ENCODE peak calls at places on chromosomes 3 and 15, in six cellular contexts. One of them, this sample, is unnamed.
A peak's percentile ranks its signal among the peaks of the same experiment; 100 is the strongest.

GRCh38 chr3:185403002-185403401 is 40.1 kb downstream of the MAP3K13 start:
- DNase-seq in WERI-Rb-1: no peak
- DNase-seq in mammary epithelial cell: no peak
- DNase-seq in suprapubic skin: no peak
- DNase-seq in tibial artery: no peak
- DNase-seq in fibroblast of mammary gland: no peak
- DNase-seq in this sample: no peak

GRCh38 chr3:72872183-72872582 is 15.7 kb upstream of the GXYLT2 start:
- DNase-seq in fibroblast of mammary gland: peak; percentile 95
- DNase-seq in tibial artery: no peak
- DNase-seq in mammary epithelial cell: no peak
- DNase-seq in suprapubic skin: no peak
- DNase-seq in WERI-Rb-1: no peak
- DNase-seq in this sample: no peak

GRCh38 chr3:190038050-190038631 is 82.6 kb downstream of the P3H2 start:
- DNase-seq in fibroblast of mammary gland: peak; percentile 79
- DNase-seq in WERI-Rb-1: no peak
- DNase-seq in suprapubic skin: peak; percentile 77
- DNase-seq in mammary epithelial cell: peak; percentile 95
- DNase-seq in tibial artery: peak; percentile 40
- DNase-seq in this sample: no peak

GRCh38 chr15:32730677-32731654 is 13.2 kb downstream of the GREM1 start:
- DNase-seq in tibial artery: no peak
- DNase-seq in mammary epithelial cell: peak; percentile 24
- DNase-seq in WERI-Rb-1: no peak
- DNase-seq in fibroblast of mammary gland: no peak
- DNase-seq in suprapubic skin: no peak
- DNase-seq in this sample: no peak

GRCh38 chr15:100580414-100580813 is 21.6 kb downstream of the LINS1 start:
- DNase-seq in fibroblast of mammary gland: no peak
- DNase-seq in tibial artery: no peak
- DNase-seq in WERI-Rb-1: no peak
- DNase-seq in suprapubic skin: no peak
- DNase-seq in mammary epithelial cell: no peak
- DNase-seq in this sample: no peak

GRCh38 chr15:67479781-67480180 is 41.1 kb upstream of the C15orf61 start:
- DNase-seq in tibial artery: no peak
- DNase-seq in fibroblast of mammary gland: peak; percentile 89
- DNase-seq in WERI-Rb-1: no peak
- DNase-seq in mammary epithelial cell: no peak
- DNase-seq in suprapubic skin: no peak
- DNase-seq in this sample: no peak

GRCh38 chr3:58009026-58009748 is 965 bp downstream of the FLNB start:
- DNase-seq in mammary epithelial cell: no peak
- DNase-seq in suprapubic skin: peak; percentile 75
- DNase-seq in WERI-Rb-1: no peak
- DNase-seq in tibial artery: no peak
- DNase-seq in fibroblast of mammary gland: no peak
- DNase-seq in this sample: no peak

GRCh38 chr3:66383023-66383422 is 117.8 kb downstream of the LRIG1 start:
- DNase-seq in fibroblast of mammary gland: no peak
- DNase-seq in suprapubic skin: no peak
- DNase-seq in WERI-Rb-1: no peak
- DNase-seq in mammary epithelial cell: no peak
- DNase-seq in tibial artery: no peak
- DNase-seq in this sample: no peak

GRCh38 chr3:156816091-156816793 is 9.9 kb upstream of the LEKR1 start:
- DNase-seq in suprapubic skin: peak; percentile 64
- DNase-seq in WERI-Rb-1: no peak
- DNase-seq in tibial artery: peak; percentile 21
- DNase-seq in fibroblast of mammary gland: peak; percentile 58
- DNase-seq in mammary epithelial cell: no peak
- DNase-seq in this sample: no peak

GRCh38 chr3:107431298-107432012 is 54.2 kb downstream of the CCDC54 start:
- DNase-seq in mammary epithelial cell: peak; percentile 55
- DNase-seq in fibroblast of mammary gland: peak; percentile 59
- DNase-seq in WERI-Rb-1: peak; percentile 86
- DNase-seq in suprapubic skin: peak; percentile 80
- DNase-seq in tibial artery: peak; percentile 76
- DNase-seq in this sample: peak; percentile 85

GRCh38 chr3:111963424-111963823 is 15.4 kb upstream of the ABHD10 start:
- DNase-seq in tibial artery: no peak
- DNase-seq in suprapubic skin: no peak
- DNase-seq in WERI-Rb-1: no peak
- DNase-seq in fibroblast of mammary gland: peak; percentile 93
- DNase-seq in mammary epithelial cell: peak; percentile 84
- DNase-seq in this sample: no peak

GRCh38 chr3:17032407-17033034 is 147.8 kb downstream of the PLCL2 start:
- DNase-seq in fibroblast of mammary gland: peak; percentile 67
- DNase-seq in tibial artery: no peak
- DNase-seq in mammary epithelial cell: no peak
- DNase-seq in WERI-Rb-1: no peak
- DNase-seq in suprapubic skin: no peak
- DNase-seq in this sample: no peak

GRCh38 chr3:9809615-9810356 is at the start of gene TTLL3:
- DNase-seq in mammary epithelial cell: peak; percentile 38
- DNase-seq in fibroblast of mammary gland: peak; percentile 45
- DNase-seq in tibial artery: peak; percentile 84
- DNase-seq in suprapubic skin: peak; percentile 91
- DNase-seq in WERI-Rb-1: peak; percentile 79
- DNase-seq in this sample: peak; percentile 88

GRCh38 chr3:8553405-8553804 is 51.8 kb downstream of the LMCD1 start:
- DNase-seq in fibroblast of mammary gland: no peak
- DNase-seq in WERI-Rb-1: no peak
- DNase-seq in tibial artery: no peak
- DNase-seq in mammary epithelial cell: no peak
- DNase-seq in suprapubic skin: no peak
- DNase-seq in this sample: no peak

GRCh38 chr15:79674124-79674465 is 222.7 kb downstream of the MTHFS start:
- DNase-seq in mammary epithelial cell: no peak
- DNase-seq in suprapubic skin: no peak
- DNase-seq in WERI-Rb-1: peak; percentile 11
- DNase-seq in tibial artery: no peak
- DNase-seq in fibroblast of mammary gland: no peak
- DNase-seq in this sample: no peak

GRCh38 chr3:95289295-95289694 is 1226.4 kb downstream of the NSUN3 start:
- DNase-seq in suprapubic skin: no peak
- DNase-seq in fibroblast of mammary gland: peak; percentile 22
- DNase-seq in tibial artery: no peak
- DNase-seq in WERI-Rb-1: no peak
- DNase-seq in mammary epithelial cell: no peak
- DNase-seq in this sample: no peak

GRCh38 chr3:65356331-65357286 is 668.8 kb upstream of the ADAMTS9 start:
- DNase-seq in WERI-Rb-1: no peak
- DNase-seq in suprapubic skin: no peak
- DNase-seq in fibroblast of mammary gland: no peak
- DNase-seq in mammary epithelial cell: no peak
- DNase-seq in tibial artery: no peak
- DNase-seq in this sample: no peak
- TF ChIP-seq CTCF in WERI-Rb-1: no peak
- TF ChIP-seq CTCF in suprapubic skin: no peak
- TF ChIP-seq CTCF in fibroblast of mammary gland: no peak
- TF ChIP-seq CTCF in mammary epithelial cell: no peak
- TF ChIP-seq CTCF in tibial artery: no peak
- TF ChIP-seq CTCF in this sample: no peak

GRCh38 chr15:73930371-73930770 is 4.1 kb downstream of the LOXL1 start:
- DNase-seq in mammary epithelial cell: peak; percentile 39
- DNase-seq in suprapubic skin: no peak
- DNase-seq in tibial artery: peak; percentile 68
- DNase-seq in WERI-Rb-1: no peak
- DNase-seq in fibroblast of mammary gland: peak; percentile 96
- DNase-seq in this sample: no peak
- H3K4me3 ChIP-seq in mammary epithelial cell: no peak overlapping the region
- H3K4me3 ChIP-seq in suprapubic skin: no peak overlapping the region
- H3K4me3 ChIP-seq in tibial artery: peak overlapping the region; percentile 3
- H3K4me3 ChIP-seq in WERI-Rb-1: no peak overlapping the region
- H3K4me3 ChIP-seq in fibroblast of mammary gland: peak overlapping the region; percentile 81
- H3K4me3 ChIP-seq in this sample: peak overlapping the region; percentile 85

GRCh38 chr15:76803049-76803571 is 102.0 kb downstream of the SCAPER start:
- DNase-seq in mammary epithelial cell: no peak
- DNase-seq in WERI-Rb-1: no peak
- DNase-seq in suprapubic skin: no peak
- DNase-seq in tibial artery: no peak
- DNase-seq in fibroblast of mammary gland: no peak
- DNase-seq in this sample: no peak

GRCh38 chr15:76795217-76795616 is 109.9 kb downstream of the SCAPER start:
- DNase-seq in fibroblast of mammary gland: no peak
- DNase-seq in suprapubic skin: no peak
- DNase-seq in WERI-Rb-1: no peak
- DNase-seq in tibial artery: no peak
- DNase-seq in mammary epithelial cell: no peak
- DNase-seq in this sample: no peak

GRCh38 chr15:76802411-76802810 is 102.7 kb downstream of the SCAPER start:
- DNase-seq in suprapubic skin: no peak
- DNase-seq in WERI-Rb-1: no peak
- DNase-seq in tibial artery: no peak
- DNase-seq in mammary epithelial cell: no peak
- DNase-seq in fibroblast of mammary gland: no peak
- DNase-seq in this sample: no peak

DNA sequence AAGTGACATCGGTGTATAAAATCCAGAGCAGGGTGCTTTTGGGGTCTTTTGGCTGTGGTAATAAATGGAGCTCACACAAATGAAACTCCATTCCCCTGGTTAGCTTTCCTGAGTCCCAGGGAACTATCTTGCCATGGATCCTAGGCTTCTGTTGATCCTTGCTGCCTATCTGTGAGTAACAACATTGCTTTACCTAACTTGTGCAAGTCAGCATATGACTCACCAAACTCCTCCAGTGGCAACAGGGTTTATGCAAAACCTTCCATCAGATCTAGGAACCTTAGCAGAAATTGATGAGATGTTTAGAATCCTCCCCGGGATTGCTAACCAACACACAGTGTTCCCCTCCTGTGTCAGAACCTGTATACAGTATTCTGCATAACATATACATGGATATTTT is 105.4 kb downstream of the SCAPER start:
- DNase-seq in WERI-Rb-1: no peak
- DNase-seq in fibroblast of mammary gland: peak; percentile 72
- DNase-seq in mammary epithelial cell: peak; percentile 51
- DNase-seq in suprapubic skin: no peak
- DNase-seq in tibial artery: no peak
- DNase-seq in this sample: no peak
- TF ChIP-seq CTCF in WERI-Rb-1: no peak
- TF ChIP-seq CTCF in fibroblast of mammary gland: no peak
- TF ChIP-seq CTCF in mammary epithelial cell: no peak
- TF ChIP-seq CTCF in suprapubic skin: no peak
- TF ChIP-seq CTCF in tibial artery: no peak
- TF ChIP-seq CTCF in this sample: no peak

GRCh38 chr3:27431116-27431515 is 53.1 kb downstream of the SLC4A7 start:
- DNase-seq in fibroblast of mammary gland: peak; percentile 99
- DNase-seq in tibial artery: no peak
- DNase-seq in suprapubic skin: no peak
- DNase-seq in mammary epithelial cell: peak; percentile 77
- DNase-seq in WERI-Rb-1: no peak
- DNase-seq in this sample: no peak
- H3K4me3 ChIP-seq in fibroblast of mammary gland: no peak overlapping the region
- H3K4me3 ChIP-seq in tibial artery: no peak overlapping the region
- H3K4me3 ChIP-seq in suprapubic skin: no peak overlapping the region
- H3K4me3 ChIP-seq in mammary epithelial cell: no peak overlapping the region
- H3K4me3 ChIP-seq in WERI-Rb-1: no peak overlapping the region
- H3K4me3 ChIP-seq in this sample: no peak overlapping the region

GRCh38 chr15:89732451-89733172 is 18.4 kb downstream of the MESP1 start:
- DNase-seq in suprapubic skin: no peak
- DNase-seq in mammary epithelial cell: no peak
- DNase-seq in WERI-Rb-1: no peak
- DNase-seq in fibroblast of mammary gland: no peak
- DNase-seq in tibial artery: no peak
- DNase-seq in this sample: peak; percentile 33
- TF ChIP-seq CTCF in suprapubic skin: no peak
- TF ChIP-seq CTCF in mammary epithelial cell: no peak
- TF ChIP-seq CTCF in WERI-Rb-1: no peak
- TF ChIP-seq CTCF in fibroblast of mammary gland: no peak
- TF ChIP-seq CTCF in tibial artery: no peak
- TF ChIP-seq CTCF in this sample: no peak